ENCODE peak calls at places on chromosomes 13 and 19, in four cellular contexts. L, F, T and G are unnamed samples.
A peak's percentile ranks its signal among the peaks of the same experiment; 100 is the strongest.

GRCh38 chr13:82092312-82092711 is 1751.4 kb upstream of the SPRY2 start:
- DNase-seq in L (no peak), F (no peak), T (no peak), G (no peak)

GRCh38 chr19:5077209-5077515 is 108.2 kb downstream of the KDM4B start:
- DNase-seq in L (no peak), F (no peak), T (no peak), G (no peak)

GRCh38 chr19:33248954-33249613 is 23.4 kb upstream of the SLC7A10 start:
- DNase-seq in L (no peak), F (no peak), T (peak; percentile 53), G (no peak)

GRCh38 chr13:22744688-22745452 is 435.9 kb upstream of the SGCG start:
- DNase-seq in L (peak; percentile 51), F (no peak), T (no peak), G (no peak)

GRCh38 chr13:73547239-73547638 is 488.4 kb downstream of the KLF5 start:
- DNase-seq in L (no peak), F (no peak), T (no peak), G (no peak)

GRCh38 chr19:38877781-38878574 is at the start of gene RINL:
- DNase-seq in L (no peak), F (peak; percentile 48), T (no peak), G (no peak)

GRCh38 chr19:53993448-53993847 is 2.0 kb downstream of the CACNG6 start:
- DNase-seq in L (no peak), F (no peak), T (no peak), G (no peak)

GRCh38 chr13:24502567-24503375 is 9.8 kb downstream of the PARP4 start:
- DNase-seq in L (peak; percentile 29), F (no peak), T (peak; percentile 48), G (no peak)

GRCh38 chr19:28244966-28245365 is 968.0 kb downstream of the UQCRFS1 start:
- DNase-seq in L (no peak), F (no peak), T (no peak), G (no peak)

GRCh38 chr13:43316997-43317396 is 293.6 kb downstream of the DNAJC15 start:
- DNase-seq in L (no peak), F (no peak), T (no peak), G (no peak)

GRCh38 chr13:32895296-32895695 is 120.9 kb upstream of the KL start:
- DNase-seq in L (no peak), F (no peak), T (no peak), G (no peak)

GRCh38 chr13:83024226-83024625 is 858.0 kb downstream of the SLITRK1 start:
- DNase-seq in L (no peak), F (no peak), T (no peak), G (no peak)

GRCh38 chr19:4542896-4543351 is 3.1 kb upstream of the LRG1 start:
- DNase-seq in L (no peak), F (no peak), T (no peak), G (no peak)

GRCh38 chr13:110156186-110157065 is 150.5 kb downstream of the COL4A1 start:
- DNase-seq in L (no peak), F (no peak), T (no peak), G (no peak)

GRCh38 chr13:44735806-44736205 is 159.7 kb upstream of the TSC22D1 start:
- DNase-seq in L (no peak), F (no peak), T (no peak), G (no peak)

GRCh38 chr13:108922108-108922507 is 292.7 kb downstream of the MYO16 start:
- DNase-seq in L (no peak), F (no peak), T (no peak), G (no peak)

GRCh38 chr19:7923295-7924191 is 2.4 kb downstream of the CTXN1 start:
- DNase-seq in L (no peak), F (no peak), T (no peak), G (no peak)

GRCh38 chr13:110023729-110024645 is 237.6 kb upstream of the IRS2 start:
- DNase-seq in L (no peak), F (no peak), T (no peak), G (no peak)

GRCh38 chr19:34505321-34506025 is 23.9 kb downstream of the WTIP start:
- DNase-seq in L (no peak), F (no peak), T (no peak), G (no peak)

GRCh38 chr19:41391618-41392017 is 5.5 kb downstream of the EXOSC5 start:
- DNase-seq in L (no peak), F (no peak), T (no peak), G (no peak)

GRCh38 chr19:55640043-55640576 is 692 bp upstream of the ZNF580 start:
- DNase-seq in L (no peak), F (peak; percentile 64), T (no peak), G (no peak)

GRCh38 chr19:10575011-10575716 is 6.4 kb upstream of the CDKN2D start:
- DNase-seq in L (no peak), F (no peak), T (no peak), G (no peak)

GRCh38 chr19:27774827-27775226 is 1438.1 kb downstream of the UQCRFS1 start:
- DNase-seq in L (no peak), F (peak; percentile 72), T (peak; percentile 18), G (no peak)

GRCh38 chr19:6890938-6891337 is 3.6 kb downstream of the ADGRE1 start:
- DNase-seq in L (no peak), F (no peak), T (no peak), G (no peak)

GRCh38 chr19:7515471-7516226 is at the start of gene ZNF358:
- DNase-seq in L (no peak), F (peak; percentile 91), T (peak; percentile 31), G (no peak)

GRCh38 chr19:20182232-20182785 is 15.3 kb downstream of the ZNF486 start:
- DNase-seq in L (no peak), F (no peak), T (no peak), G (no peak)

DNA sequence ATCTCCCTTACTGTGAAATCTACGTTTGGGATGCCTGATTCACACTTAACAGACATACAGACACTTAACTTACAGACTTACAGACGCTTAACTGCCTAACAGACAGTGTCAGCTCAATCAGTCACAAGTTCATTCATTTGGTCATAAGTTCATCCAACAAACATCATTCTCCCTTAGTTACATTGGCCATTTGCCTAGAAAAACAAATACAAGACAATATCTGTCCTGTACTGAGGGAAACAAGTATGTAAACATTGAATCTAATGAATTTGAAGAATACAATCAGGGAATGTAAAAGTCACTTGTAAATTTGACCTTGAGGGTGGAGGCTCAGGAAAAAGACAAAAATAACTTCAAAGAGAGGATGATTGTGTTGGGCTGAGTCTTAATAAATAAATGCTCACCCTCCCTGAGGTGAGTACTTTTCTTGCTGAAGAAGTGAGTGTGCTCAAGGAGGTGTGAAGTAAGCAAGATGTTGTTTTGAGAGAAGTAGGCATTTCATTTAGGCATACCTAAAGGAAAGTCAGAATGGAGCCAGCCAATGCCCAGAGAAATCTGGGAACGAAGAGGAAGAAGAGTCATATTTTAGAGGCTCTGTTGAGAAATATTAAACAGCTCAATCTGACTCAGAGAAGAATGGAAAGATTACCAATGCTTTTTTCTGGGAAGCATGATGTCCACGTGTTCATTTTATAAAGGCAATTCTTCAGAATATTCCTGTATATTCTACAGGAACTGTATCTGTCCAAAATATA is 958.4 kb upstream of the SLC10A2 start:
- DNase-seq in L (no peak), F (no peak), T (no peak), G (no peak)
- TF ChIP-seq TCF7L2 in L (no peak), F (no peak), T (no peak), G (peak; percentile 23)

GRCh38 chr19:13726323-13726722 is 38.0 kb upstream of the MRI1 start:
- DNase-seq in L (no peak), F (no peak), T (no peak), G (no peak)

GRCh38 chr19:13718733-13719132 is 45.6 kb upstream of the MRI1 start:
- DNase-seq in L (no peak), F (no peak), T (no peak), G (no peak)

GRCh38 chr19:13727798-13728197 is 36.5 kb upstream of the MRI1 start:
- DNase-seq in L (no peak), F (no peak), T (no peak), G (no peak)

GRCh38 chr19:13717194-13717643 is 47.1 kb upstream of the MRI1 start:
- DNase-seq in L (no peak), F (peak; percentile 68), T (no peak), G (no peak)

DNA sequence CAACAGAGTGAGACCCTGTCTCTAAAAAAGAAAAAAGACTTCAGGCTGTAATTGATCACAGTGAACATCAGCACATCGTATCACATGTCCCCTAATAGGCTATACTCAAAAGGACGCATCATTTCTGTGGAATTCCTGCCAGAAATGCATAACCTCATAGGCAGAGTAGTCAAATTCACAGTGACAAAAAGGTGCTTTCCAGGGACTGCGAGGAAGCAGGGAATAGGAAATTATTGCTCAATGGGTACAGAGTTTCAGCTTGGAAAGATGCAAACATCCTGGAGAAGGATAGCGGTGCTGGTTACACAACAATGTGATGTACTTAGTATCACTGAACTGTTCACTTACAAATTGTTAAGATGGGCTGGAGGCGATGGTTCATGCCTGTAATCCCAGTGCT is 41.1 kb upstream of the MRI1 start:
- DNase-seq in L (no peak), F (no peak), T (no peak), G (no peak)
- TF ChIP-seq REST in L (no peak), F (no peak), T (no peak), G (no peak)

GRCh38 chr19:18476507-18477041 is 38.6 kb upstream of the ISYNA1 start:
- DNase-seq in L (no peak), F (no peak), T (no peak), G (no peak)

GRCh38 chr19:18479964-18480723 is 41.7 kb downstream of the ELL start:
- DNase-seq in L (no peak), F (no peak), T (no peak), G (no peak)

GRCh38 chr19:18477974-18478373 is 40.0 kb upstream of the ISYNA1 start:
- DNase-seq in L (no peak), F (no peak), T (no peak), G (no peak)

GRCh38 chr19:18477042-18477760 is 39.3 kb upstream of the ISYNA1 start:
- DNase-seq in L (no peak), F (no peak), T (no peak), G (no peak)

GRCh38 chr19:18478545-18479311 is 40.8 kb upstream of the ISYNA1 start:
- DNase-seq in L (no peak), F (no peak), T (peak; percentile 88), G (no peak)
- TF ChIP-seq TCF7L2 in L (no peak), F (no peak), T (no peak), G (no peak)

DNA sequence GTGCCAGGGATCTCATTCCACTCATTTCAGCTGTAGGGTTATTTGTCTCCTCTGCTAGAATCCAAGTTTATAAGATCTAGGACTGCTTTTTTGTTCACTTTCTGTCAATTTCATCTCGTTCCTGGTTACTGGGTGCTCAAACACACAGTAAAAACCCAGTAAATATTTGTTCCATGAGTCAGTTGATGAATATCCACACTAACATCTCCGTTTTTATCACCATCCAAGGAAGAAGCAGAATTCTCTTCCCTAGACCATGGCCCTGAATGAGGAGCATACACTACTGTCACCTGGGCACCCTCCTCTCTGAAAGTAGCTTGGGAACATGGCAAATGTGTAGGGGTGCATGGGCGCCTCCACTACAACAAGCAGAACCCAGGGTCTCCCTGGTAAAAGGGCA is 390.8 kb downstream of the FOXO1 start:
- DNase-seq in L (no peak), F (no peak), T (no peak), G (no peak)
- TF ChIP-seq REST in L (no peak), F (no peak), T (no peak), G (no peak)

DNA sequence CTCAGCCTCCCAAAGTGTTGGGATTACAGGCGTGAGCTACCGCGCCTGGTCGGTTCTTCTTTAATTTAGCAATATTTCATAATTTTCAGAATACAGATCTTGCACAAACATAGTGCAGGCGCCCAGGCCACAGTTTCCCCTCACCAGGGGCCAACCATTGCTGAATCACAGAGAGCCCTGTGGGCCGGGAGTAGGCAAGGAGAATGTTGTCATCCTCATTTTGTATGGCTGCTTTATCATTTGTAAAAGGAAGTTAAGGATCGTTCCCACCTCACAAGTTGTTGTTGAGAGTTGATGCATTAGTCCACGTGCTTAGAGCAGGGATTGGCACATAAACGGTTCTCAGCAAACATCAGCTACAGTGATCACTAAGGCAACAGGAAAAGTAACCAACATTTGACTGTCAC is 30.2 kb downstream of the MEIS3 start:
- DNase-seq in L (no peak), F (no peak), T (peak; percentile 11), G (no peak)
- TF ChIP-seq TCF7L2 in L (no peak), F (no peak), T (no peak), G (no peak)